ENCODE peak calls at places on chromosome 6, in six cellular contexts. J is Right ventricle myocardium superior, K is fibroblast of the conjunctiva, W is islet precursor cell, G is DMS53, A is Caki2. P is an unnamed sample.

GRCh38 chr6:108581932-108582500 is 21.3 kb downstream of the FOXO3 start:
- DNase-seq in K (no peak), J (no peak), W (no peak), G (no peak), A (no peak), P (no peak)

GRCh38 chr6:57248311-57248895 is 26.3 kb upstream of the RAB23 start:
- DNase-seq in A (peak), J (no peak), G (no peak), K (no peak), W (no peak), P (no peak)

GRCh38 chr6:39049575-39050283 is 1.1 kb downstream of the GLP1R start:
- DNase-seq in W (peak), K (no peak), A (no peak), J (no peak), G (no peak), P (no peak)

GRCh38 chr6:140445474-140446004 is 1071.1 kb upstream of the CITED2 start:
- DNase-seq in W (no peak), K (no peak), A (no peak), G (no peak), J (no peak), P (no peak)

GRCh38 chr6:73739097-73739496 is 43.1 kb downstream of the CD109 start:
- DNase-seq in J (no peak), G (peak), A (peak), K (peak), W (no peak), P (no peak)

GRCh38 chr6:136129365-136129764 is 120.7 kb downstream of the MTFR2 start:
- DNase-seq in G (no peak), W (no peak), J (no peak), A (no peak), K (no peak), P (no peak)

GRCh38 chr6:132505158-132505557 is 7.8 kb downstream of the STX7 start:
- DNase-seq in W (no peak), A (no peak), G (no peak), K (no peak), J (no peak), P (no peak)

GRCh38 chr6:169803291-169803811 is 51.9 kb downstream of the ERMARD start:
- DNase-seq in G (no peak), W (no peak), K (no peak), A (peak), J (no peak), P (no peak)

P was measured in epithelial cell of prostate.